ENCODE peak calls at places on chromosomes 12 and 14, in five cellular contexts. O, Y, I, F and J are unnamed samples. For H3K4me1, the result is how much of the 10 kb centered on the place peaks cover.

GRCh38 chr12:111971800-111972199 is 41.2 kb downstream of the TMEM116 start:
- DNase-seq in O (no peak), Y (no peak), I (no peak), F (no peak), J (no peak)

GRCh38 chr12:123278150-123278627 is 6.5 kb upstream of the CDK2AP1 start:
- DNase-seq in O (no peak), Y (no peak), I (peak), F (no peak), J (no peak)

GRCh38 chr14:33280646-33281045 is 342.0 kb downstream of the NPAS3 start:
- DNase-seq in O (no peak), Y (no peak), I (no peak), F (no peak), J (no peak)

GRCh38 chr12:100574262-100575074 is 984 bp downstream of the GAS2L3 start:
- DNase-seq in O (no peak), Y (no peak), I (no peak), F (no peak), J (no peak)

GRCh38 chr12:113068312-113068935 is 11.9 kb downstream of the DTX1 start:
- DNase-seq in O (no peak), Y (no peak), I (no peak), F (no peak), J (no peak)

GRCh38 chr14:98198385-98198784 is 1073.6 kb downstream of the BCL11B start:
- DNase-seq in O (no peak), Y (no peak), I (no peak), F (no peak), J (no peak)

GRCh38 chr12:22974865-22975264 is 349.9 kb downstream of the ETNK1 start:
- DNase-seq in O (no peak), Y (peak), I (no peak), F (no peak), J (no peak)

GRCh38 chr14:42224053-42224888 is 617.6 kb downstream of the LRFN5 start:
- DNase-seq in O (no peak), Y (peak), I (peak), F (peak), J (no peak)

GRCh38 chr14:50524071-50524470 is 8.3 kb downstream of the MAP4K5 start:
- DNase-seq in O (no peak), Y (no peak), I (no peak), F (no peak), J (no peak)

GRCh38 chr12:65520658-65521057 is 242.2 kb downstream of the MSRB3 start:
- DNase-seq in O (no peak), Y (no peak), I (no peak), F (no peak), J (no peak)

GRCh38 chr12:9227953-9228352 is 19.8 kb upstream of the PZP start:
- DNase-seq in O (no peak), Y (no peak), I (no peak), F (no peak), J (no peak)

GRCh38 chr12:1473418-1473817 is 121.0 kb downstream of the FBXL14 start:
- DNase-seq in O (no peak), Y (no peak), I (no peak), F (no peak), J (no peak)

GRCh38 chr14:64788706-64789105 is 84.5 kb downstream of the PLEKHG3 start:
- DNase-seq in O (peak), Y (peak), I (no peak), F (no peak), J (peak)

GRCh38 chr12:124463341-124463861 is 104.0 kb downstream of the NCOR2 start:
- DNase-seq in O (no peak), Y (no peak), I (no peak), F (no peak), J (no peak)

GRCh38 chr14:95462491-95462890 is 54.0 kb downstream of the SYNE3 start:
- DNase-seq in O (no peak), Y (no peak), I (no peak), F (no peak), J (no peak)

GRCh38 chr12:27505124-27505523 is 18.9 kb upstream of the PPFIBP1 start:
- DNase-seq in O (no peak), Y (no peak), I (no peak), F (no peak), J (no peak)

GRCh38 chr12:108392284-108392683 is 53.2 kb upstream of the CMKLR1 start:
- DNase-seq in O (no peak), Y (no peak), I (no peak), F (no peak), J (no peak)

GRCh38 chr14:71932229-71932951 is at the start of gene RGS6:
- DNase-seq in O (no peak), Y (peak), I (no peak), F (peak), J (no peak)

GRCh38 chr12:64998327-64999156 is 122.6 kb downstream of the WIF1 start:
- DNase-seq in O (no peak), Y (no peak), I (no peak), F (no peak), J (no peak)

GRCh38 chr12:57237952-57238853 is 8.7 kb downstream of the SHMT2 start:
- DNase-seq in O (no peak), Y (no peak), I (no peak), F (no peak), J (peak)

DNA sequence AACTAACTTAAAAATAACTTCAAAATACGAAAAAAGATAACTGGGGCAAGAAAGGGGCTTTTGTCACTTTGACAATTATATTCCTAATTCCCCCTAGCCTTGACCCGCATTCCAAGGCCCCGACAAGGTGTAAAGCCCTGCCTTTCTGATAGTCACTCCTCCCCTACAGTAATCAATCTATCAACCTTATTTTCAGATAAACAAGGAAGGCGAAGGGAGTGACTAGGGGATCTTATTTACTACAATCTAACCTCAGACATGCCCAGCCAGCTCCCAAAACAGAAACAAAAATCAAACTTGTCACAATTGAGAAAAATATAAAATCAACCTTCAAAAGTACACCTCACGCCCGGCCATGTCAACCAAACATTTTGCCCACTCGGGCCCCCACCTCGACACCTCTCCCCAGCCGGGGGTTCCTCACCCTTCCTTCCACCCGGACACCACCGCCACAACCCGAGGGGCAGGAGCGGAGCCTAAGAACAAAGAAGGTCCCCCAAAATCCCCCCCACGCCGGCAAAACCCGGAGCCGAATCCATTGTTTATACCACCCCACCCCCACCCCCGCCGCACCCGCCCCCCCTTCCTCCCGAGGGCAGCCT is 562 bp downstream of the ZFYVE1 start:
- DNase-seq in O (no peak), Y (no peak), I (no peak), F (no peak), J (no peak)
- H3K27ac ChIP-seq in O (peak), Y (no peak), I (peak), F (peak), J (peak)

GRCh38 chr14:52052289-52052943 is 16.4 kb downstream of the NID2 start:
- DNase-seq in O (peak), Y (no peak), I (no peak), F (no peak), J (peak)

GRCh38 chr14:52058346-52058745 is 10.5 kb downstream of the NID2 start:
- DNase-seq in O (no peak), Y (no peak), I (no peak), F (no peak), J (no peak)

GRCh38 chr14:52054678-52055077 is 14.2 kb downstream of the NID2 start:
- DNase-seq in O (no peak), Y (no peak), I (no peak), F (no peak), J (no peak)

GRCh38 chr14:52052991-52053390 is 15.9 kb downstream of the NID2 start:
- DNase-seq in O (peak), Y (no peak), I (no peak), F (no peak), J (no peak)

DNA sequence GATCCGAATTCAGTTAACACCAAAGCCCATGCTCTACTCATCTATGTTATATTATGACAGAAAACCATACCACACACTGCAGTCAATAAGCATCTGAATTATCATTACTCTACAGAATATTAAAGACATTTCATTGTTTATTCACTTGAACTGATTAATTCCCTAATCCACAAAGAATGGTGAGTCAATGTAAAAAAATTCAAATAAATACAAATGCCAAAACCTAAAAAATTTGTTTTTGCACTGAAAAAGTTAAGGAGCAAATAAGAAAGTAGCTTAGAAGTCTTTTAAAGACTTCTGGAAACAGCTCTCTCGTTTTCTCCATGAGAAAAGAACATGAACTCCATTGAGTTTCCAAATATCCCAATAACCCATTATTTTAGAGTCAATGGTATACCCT is 13.6 kb downstream of the NID2 start:
- DNase-seq in O (no peak), Y (no peak), I (no peak), F (no peak), J (no peak)
- H3K4me1 ChIP-seq in O (under half), Y (under half), I (under half), F (under half), J (half or more)

DNA sequence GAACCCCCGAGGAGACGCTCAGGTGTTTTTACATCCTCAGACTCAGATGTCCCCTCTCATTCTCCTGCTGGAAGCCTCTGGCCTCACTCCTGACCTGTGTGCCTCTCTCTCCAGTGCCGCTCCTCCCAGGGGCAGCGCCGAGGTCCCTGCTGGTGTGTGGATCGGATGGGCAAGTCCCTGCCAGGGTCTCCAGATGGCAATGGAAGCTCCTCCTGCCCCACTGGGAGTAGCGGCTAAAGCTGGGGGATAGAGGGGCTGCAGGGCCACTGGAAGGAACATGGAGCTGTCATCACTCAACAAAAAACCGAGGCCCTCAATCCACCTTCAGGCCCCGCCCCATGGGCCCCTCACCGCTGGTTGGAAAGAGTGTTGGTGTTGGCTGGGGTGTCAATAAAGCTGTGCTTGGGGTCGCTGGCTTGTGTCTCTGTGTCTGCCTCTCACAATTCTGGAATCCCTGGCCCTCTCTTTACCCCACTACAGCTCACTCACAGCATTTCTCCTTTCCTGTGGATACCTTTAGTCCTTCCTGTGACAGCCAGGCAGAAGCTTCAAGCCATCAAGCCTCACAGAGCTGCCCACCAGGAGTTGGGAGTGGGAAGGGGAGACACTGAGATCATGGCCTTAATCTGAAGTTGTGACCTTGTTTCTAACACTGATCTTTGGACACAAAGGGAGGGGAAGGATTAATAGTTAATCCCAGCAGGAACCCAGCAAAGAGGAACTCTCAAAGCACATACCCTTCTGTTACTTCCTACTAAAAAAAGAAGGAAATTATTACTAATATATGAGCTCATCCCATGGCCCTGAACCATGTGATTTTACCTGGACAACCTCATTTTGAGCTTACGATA is 1.1 kb upstream of the SOAT2 start:
- DNase-seq in O (no peak), Y (no peak), I (no peak), F (no peak), J (no peak)
- H3K27ac ChIP-seq in O (no peak), Y (no peak), I (no peak), F (no peak), J (no peak)

DNA sequence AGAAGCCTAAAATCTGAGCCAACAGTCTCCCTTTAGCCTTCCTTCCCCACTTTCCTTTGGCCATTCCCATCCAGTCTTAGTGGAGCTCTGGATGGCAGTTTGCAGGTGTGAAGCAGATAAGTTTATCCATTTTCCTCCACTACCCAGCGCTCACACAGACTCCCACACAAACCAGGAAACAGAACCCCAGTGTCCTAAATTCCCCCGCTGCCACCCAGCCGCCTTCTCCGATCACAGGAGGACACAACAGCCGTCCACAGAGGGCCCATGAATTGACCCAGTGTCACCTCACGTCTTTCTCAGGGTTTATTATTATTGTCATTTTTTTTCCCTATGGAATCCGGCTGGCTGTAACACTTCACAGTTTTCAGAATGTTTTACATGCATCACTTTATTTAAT is 16.4 kb downstream of the CD9 start:
- DNase-seq in O (no peak), Y (no peak), I (no peak), F (no peak), J (no peak)
- H3K4me1 ChIP-seq in O (under half), Y (half or more), I (under half), F (half or more), J (under half)

GRCh38 chr14:100336618-100337530 is 13.7 kb downstream of the SLC25A47 start:
- DNase-seq in O (peak), Y (no peak), I (no peak), F (peak), J (peak)

GRCh38 chr14:100339757-100340453 is 16.8 kb downstream of the SLC25A47 start:
- DNase-seq in O (no peak), Y (no peak), I (no peak), F (no peak), J (peak)

GRCh38 chr14:100342195-100342594 is 19.1 kb downstream of the SLC25A47 start:
- DNase-seq in O (no peak), Y (no peak), I (no peak), F (no peak), J (no peak)

GRCh38 chr14:100341301-100342031 is 18.3 kb downstream of the SLC25A47 start:
- DNase-seq in O (peak), Y (no peak), I (peak), F (peak), J (peak)

GRCh38 chr14:100340454-100340813 is 17.3 kb downstream of the SLC25A47 start:
- DNase-seq in O (no peak), Y (no peak), I (no peak), F (no peak), J (no peak)
- H3K27ac ChIP-seq in O (peak), Y (no peak), I (no peak), F (no peak), J (peak)